ENCODE peak calls at places on chromosome 2, in five cellular contexts. One of them, this sample, is unnamed.

GRCh38 chr2:726158-726557 is 49.0 kb upstream of the TMEM18 start:
- DNase-seq in heart right ventricle: no peak
- DNase-seq in breast epithelium: no peak
- DNase-seq in endodermal cell: no peak
- DNase-seq in Peyer's patch: no peak
- DNase-seq in this sample: no peak

GRCh38 chr2:170076189-170076588 is 101.8 kb upstream of the MYO3B start:
- DNase-seq in breast epithelium: no peak
- DNase-seq in heart right ventricle: no peak
- DNase-seq in endodermal cell: no peak
- DNase-seq in Peyer's patch: no peak
- DNase-seq in this sample: no peak

GRCh38 chr2:232416521-232417470 is 10.2 kb downstream of the ALPG start:
- DNase-seq in Peyer's patch: no peak
- DNase-seq in endodermal cell: peak; percentile 38
- DNase-seq in breast epithelium: no peak
- DNase-seq in heart right ventricle: no peak
- DNase-seq in this sample: no peak

GRCh38 chr2:39356922-39357639 is 80.0 kb downstream of the MAP4K3 start:
- DNase-seq in breast epithelium: no peak
- DNase-seq in endodermal cell: no peak
- DNase-seq in heart right ventricle: no peak
- DNase-seq in Peyer's patch: no peak
- DNase-seq in this sample: peak; percentile 28

GRCh38 chr2:134327367-134327766 is 73.5 kb downstream of the MGAT5 start:
- DNase-seq in breast epithelium: no peak
- DNase-seq in heart right ventricle: no peak
- DNase-seq in endodermal cell: no peak
- DNase-seq in Peyer's patch: no peak
- DNase-seq in this sample: no peak

GRCh38 chr2:50953021-50953420 is 78.9 kb downstream of the NRXN1 start:
- DNase-seq in endodermal cell: no peak
- DNase-seq in Peyer's patch: no peak
- DNase-seq in breast epithelium: no peak
- DNase-seq in heart right ventricle: no peak
- DNase-seq in this sample: no peak

GRCh38 chr2:219269362-219270054 is 9.7 kb upstream of the DNAJB2 start:
- DNase-seq in endodermal cell: no peak
- DNase-seq in breast epithelium: no peak
- DNase-seq in Peyer's patch: peak; percentile 85
- DNase-seq in heart right ventricle: no peak
- DNase-seq in this sample: no peak

GRCh38 chr2:47221039-47221438 is 65.9 kb upstream of the STPG4 start:
- DNase-seq in endodermal cell: no peak
- DNase-seq in breast epithelium: no peak
- DNase-seq in heart right ventricle: no peak
- DNase-seq in Peyer's patch: no peak
- DNase-seq in this sample: no peak

GRCh38 chr2:61340242-61340641 is 130.6 kb downstream of the USP34 start:
- DNase-seq in Peyer's patch: no peak
- DNase-seq in breast epithelium: no peak
- DNase-seq in endodermal cell: no peak
- DNase-seq in heart right ventricle: no peak
- DNase-seq in this sample: no peak

GRCh38 chr2:128396500-128396891 is 77.8 kb upstream of the HS6ST1 start:
- DNase-seq in Peyer's patch: no peak
- DNase-seq in endodermal cell: peak; percentile 78
- DNase-seq in heart right ventricle: no peak
- DNase-seq in breast epithelium: no peak
- DNase-seq in this sample: no peak

GRCh38 chr2:61144697-61145268 is 17.2 kb upstream of the C2orf74 start:
- DNase-seq in heart right ventricle: peak; percentile 97
- DNase-seq in Peyer's patch: peak; percentile 82
- DNase-seq in endodermal cell: peak; percentile 99
- DNase-seq in breast epithelium: peak; percentile 91
- DNase-seq in this sample: peak; percentile 85

GRCh38 chr2:212842544-212843185 is 304.1 kb upstream of the ERBB4 start:
- DNase-seq in endodermal cell: no peak
- DNase-seq in breast epithelium: no peak
- DNase-seq in Peyer's patch: no peak
- DNase-seq in heart right ventricle: no peak
- DNase-seq in this sample: no peak
- H3K27ac ChIP-seq in endodermal cell: no peak overlapping the region
- H3K27ac ChIP-seq in breast epithelium: no peak overlapping the region
- H3K27ac ChIP-seq in Peyer's patch: no peak overlapping the region
- H3K27ac ChIP-seq in heart right ventricle: no peak overlapping the region
- H3K27ac ChIP-seq in this sample: no peak overlapping the region

GRCh38 chr2:100935372-100935752 is 66.7 kb upstream of the RPL31 start:
- DNase-seq in heart right ventricle: no peak
- DNase-seq in endodermal cell: peak; percentile 19
- DNase-seq in breast epithelium: no peak
- DNase-seq in Peyer's patch: no peak
- DNase-seq in this sample: no peak
- H3K27ac ChIP-seq in heart right ventricle: peak overlapping the region; percentile 75
- H3K27ac ChIP-seq in endodermal cell: no peak overlapping the region
- H3K27ac ChIP-seq in breast epithelium: no peak overlapping the region
- H3K27ac ChIP-seq in Peyer's patch: no peak overlapping the region
- H3K27ac ChIP-seq in this sample: no peak overlapping the region

GRCh38 chr2:131034122-131035051 is 58.9 kb downstream of the FAM168B start:
- DNase-seq in endodermal cell: peak; percentile 82
- DNase-seq in Peyer's patch: no peak
- DNase-seq in heart right ventricle: no peak
- DNase-seq in breast epithelium: no peak
- DNase-seq in this sample: peak; percentile 63
- H3K27ac ChIP-seq in endodermal cell: no peak overlapping the region
- H3K27ac ChIP-seq in Peyer's patch: no peak overlapping the region
- H3K27ac ChIP-seq in heart right ventricle: no peak overlapping the region
- H3K27ac ChIP-seq in breast epithelium: no peak overlapping the region
- H3K27ac ChIP-seq in this sample: peak overlapping the region; percentile 58

DNA sequence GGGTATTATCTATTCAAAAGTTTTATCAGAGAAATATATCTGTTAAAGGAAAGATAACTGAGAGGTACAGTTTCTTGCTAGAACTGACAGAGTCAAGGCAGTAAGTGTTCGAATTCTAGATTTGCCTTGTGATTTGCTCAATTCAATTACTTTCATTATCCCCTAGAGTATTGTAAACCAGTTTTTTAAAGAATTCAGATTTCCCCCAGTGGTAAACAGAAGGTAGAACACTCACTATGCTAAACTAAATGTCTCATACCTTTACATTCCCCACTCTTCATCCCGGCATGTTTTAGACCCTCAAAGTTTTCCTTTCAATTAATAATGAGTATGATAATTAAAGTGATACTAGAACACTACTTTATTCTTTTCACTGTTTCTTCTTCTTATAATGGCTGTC is 28.6 kb downstream of the TTC21B start:
- DNase-seq in heart right ventricle: no peak
- DNase-seq in endodermal cell: no peak
- DNase-seq in breast epithelium: no peak
- DNase-seq in Peyer's patch: no peak
- DNase-seq in this sample: no peak
- H3K27ac ChIP-seq in heart right ventricle: no peak overlapping the region
- H3K27ac ChIP-seq in endodermal cell: no peak overlapping the region
- H3K27ac ChIP-seq in breast epithelium: no peak overlapping the region
- H3K27ac ChIP-seq in Peyer's patch: no peak overlapping the region
- H3K27ac ChIP-seq in this sample: no peak overlapping the region

DNA sequence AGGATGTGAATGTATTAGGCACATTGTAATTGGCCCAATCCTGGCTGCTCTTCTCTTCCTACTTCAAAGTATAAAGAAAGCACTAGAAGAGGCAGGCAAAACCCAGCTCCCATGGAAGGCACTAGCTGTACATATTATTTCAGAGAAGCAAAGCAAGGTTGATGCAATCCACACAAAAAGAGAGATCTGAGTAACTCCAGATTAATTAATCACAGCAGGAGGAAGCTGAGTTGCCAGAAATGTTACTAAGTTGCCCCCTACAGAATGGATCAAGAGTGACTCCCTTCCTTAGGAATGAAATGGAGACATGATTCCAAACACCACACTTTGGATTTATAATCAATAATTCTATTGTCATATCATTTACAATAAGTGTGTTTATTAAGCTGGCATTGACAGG is 392.9 kb upstream of the LYPD1 start:
- DNase-seq in heart right ventricle: no peak
- DNase-seq in breast epithelium: no peak
- DNase-seq in Peyer's patch: no peak
- DNase-seq in endodermal cell: no peak
- DNase-seq in this sample: no peak
- H3K27ac ChIP-seq in heart right ventricle: no peak overlapping the region
- H3K27ac ChIP-seq in breast epithelium: no peak overlapping the region
- H3K27ac ChIP-seq in Peyer's patch: no peak overlapping the region
- H3K27ac ChIP-seq in endodermal cell: no peak overlapping the region
- H3K27ac ChIP-seq in this sample: no peak overlapping the region

GRCh38 chr2:191246820-191247380 is 1.7 kb downstream of the MYO1B start:
- DNase-seq in endodermal cell: no peak
- DNase-seq in Peyer's patch: no peak
- DNase-seq in breast epithelium: no peak
- DNase-seq in heart right ventricle: no peak
- DNase-seq in this sample: no peak
- H3K27ac ChIP-seq in endodermal cell: no peak overlapping the region
- H3K27ac ChIP-seq in Peyer's patch: peak overlapping the region; percentile 36
- H3K27ac ChIP-seq in breast epithelium: peak overlapping the region; percentile 75
- H3K27ac ChIP-seq in heart right ventricle: peak overlapping the region; percentile 86
- H3K27ac ChIP-seq in this sample: no peak overlapping the region

GRCh38 chr2:215410932-215411285 is 25.0 kb downstream of the FN1 start:
- DNase-seq in Peyer's patch: no peak
- DNase-seq in endodermal cell: no peak
- DNase-seq in breast epithelium: no peak
- DNase-seq in heart right ventricle: no peak
- DNase-seq in this sample: no peak

GRCh38 chr2:215405722-215406581 is 29.9 kb downstream of the FN1 start:
- DNase-seq in breast epithelium: no peak
- DNase-seq in heart right ventricle: no peak
- DNase-seq in endodermal cell: no peak
- DNase-seq in Peyer's patch: no peak
- DNase-seq in this sample: no peak

GRCh38 chr2:215407061-215407460 is 28.8 kb downstream of the FN1 start:
- DNase-seq in breast epithelium: no peak
- DNase-seq in heart right ventricle: no peak
- DNase-seq in Peyer's patch: no peak
- DNase-seq in endodermal cell: no peak
- DNase-seq in this sample: no peak

GRCh38 chr2:215409331-215410127 is 26.3 kb downstream of the FN1 start:
- DNase-seq in breast epithelium: peak; percentile 39
- DNase-seq in heart right ventricle: no peak
- DNase-seq in Peyer's patch: no peak
- DNase-seq in endodermal cell: no peak
- DNase-seq in this sample: no peak

GRCh38 chr2:215407596-215408264 is 28.1 kb downstream of the FN1 start:
- DNase-seq in breast epithelium: no peak
- DNase-seq in endodermal cell: no peak
- DNase-seq in Peyer's patch: no peak
- DNase-seq in heart right ventricle: no peak
- DNase-seq in this sample: no peak
- H3K27ac ChIP-seq in breast epithelium: no peak overlapping the region
- H3K27ac ChIP-seq in endodermal cell: no peak overlapping the region
- H3K27ac ChIP-seq in Peyer's patch: no peak overlapping the region
- H3K27ac ChIP-seq in heart right ventricle: no peak overlapping the region
- H3K27ac ChIP-seq in this sample: no peak overlapping the region

DNA sequence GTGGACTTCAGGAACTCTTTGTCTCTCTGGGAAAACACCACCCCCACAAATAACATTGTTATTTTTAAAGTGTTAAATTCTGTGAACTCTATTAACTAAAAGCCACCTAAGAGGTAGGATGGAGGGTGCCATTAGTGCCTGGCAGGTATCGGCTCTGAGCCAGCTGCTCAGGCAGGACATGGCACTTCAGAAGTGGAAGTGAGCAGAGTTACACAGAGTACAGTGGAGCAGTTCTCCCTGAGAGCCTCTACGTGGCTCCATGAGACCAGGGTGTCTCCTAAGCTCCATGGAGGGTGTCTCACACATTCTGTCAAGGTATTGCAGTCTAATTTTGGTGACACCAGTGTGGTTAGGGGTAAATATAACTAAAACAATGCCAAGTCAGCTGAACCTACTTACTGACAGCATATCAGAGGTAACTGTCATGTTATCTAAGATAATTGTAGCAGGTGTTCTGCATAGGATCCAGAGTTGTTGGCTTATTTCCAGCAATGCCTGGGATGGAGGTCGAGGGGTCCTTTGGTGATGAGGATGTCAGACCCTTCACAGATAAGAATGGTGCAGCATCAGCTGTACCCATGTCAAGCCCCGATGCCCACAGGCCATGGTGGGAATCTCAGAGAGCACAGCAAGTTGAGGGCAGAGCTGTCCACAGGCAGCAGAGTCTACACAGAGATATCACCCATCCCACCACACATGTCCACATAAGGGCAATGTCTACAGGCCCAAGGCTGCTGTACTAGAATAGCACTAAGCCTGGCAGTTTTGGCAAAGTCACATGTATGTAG is 8.6 kb upstream of the MALL start:
- DNase-seq in heart right ventricle: no peak
- DNase-seq in Peyer's patch: no peak
- DNase-seq in endodermal cell: no peak
- DNase-seq in breast epithelium: no peak
- DNase-seq in this sample: no peak
- H3K27ac ChIP-seq in heart right ventricle: no peak overlapping the region
- H3K27ac ChIP-seq in Peyer's patch: no peak overlapping the region
- H3K27ac ChIP-seq in endodermal cell: no peak overlapping the region
- H3K27ac ChIP-seq in breast epithelium: no peak overlapping the region
- H3K27ac ChIP-seq in this sample: no peak overlapping the region

DNA sequence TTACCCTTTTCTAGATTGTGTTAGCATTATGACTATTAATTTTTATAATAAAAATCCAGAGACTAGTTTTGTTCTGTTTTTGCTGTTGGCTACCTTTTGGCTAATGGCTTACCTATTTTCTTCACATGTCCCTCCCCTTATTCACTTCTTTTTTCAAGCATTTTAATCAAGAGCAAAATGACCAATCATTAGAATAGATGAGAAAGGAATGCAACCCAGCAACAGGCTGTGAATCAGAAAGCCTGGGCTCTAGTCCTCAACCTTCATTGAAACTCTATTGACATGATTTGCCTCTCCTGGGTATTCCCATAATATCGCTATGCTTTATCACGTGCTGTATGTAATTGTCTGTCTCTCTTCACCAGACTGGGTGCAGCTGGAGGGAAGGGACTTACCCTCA is 370.1 kb downstream of the IRS1 start:
- DNase-seq in Peyer's patch: no peak
- DNase-seq in heart right ventricle: no peak
- DNase-seq in endodermal cell: no peak
- DNase-seq in breast epithelium: no peak
- DNase-seq in this sample: no peak
- H3K27ac ChIP-seq in Peyer's patch: no peak overlapping the region
- H3K27ac ChIP-seq in heart right ventricle: no peak overlapping the region
- H3K27ac ChIP-seq in endodermal cell: no peak overlapping the region
- H3K27ac ChIP-seq in breast epithelium: no peak overlapping the region
- H3K27ac ChIP-seq in this sample: no peak overlapping the region

GRCh38 chr2:12259497-12259896 is 457.2 kb upstream of the TRIB2 start:
- DNase-seq in heart right ventricle: no peak
- DNase-seq in endodermal cell: no peak
- DNase-seq in Peyer's patch: no peak
- DNase-seq in breast epithelium: no peak
- DNase-seq in this sample: no peak
- H3K27ac ChIP-seq in heart right ventricle: no peak overlapping the region
- H3K27ac ChIP-seq in endodermal cell: no peak overlapping the region
- H3K27ac ChIP-seq in Peyer's patch: no peak overlapping the region
- H3K27ac ChIP-seq in breast epithelium: no peak overlapping the region
- H3K27ac ChIP-seq in this sample: no peak overlapping the region